ENCODE peak calls at places on chromosomes 11 and 22, in four cellular contexts. H is adipocyte, X is kidney, F is mesenchymal stem cell. G is an unnamed sample.

GRCh38 chr22:42649261-42650056 is at the start of gene CYB5R3:
- DNase-seq in H (peak), X (peak), F (peak), G (no peak)

GRCh38 chr22:37240240-37240940 is 3.7 kb downstream of the RAC2 start:
- DNase-seq in H (no peak), X (no peak), F (no peak), G (no peak)

GRCh38 chr22:21866821-21867527 is 471 bp downstream of the MAPK1 start:
- DNase-seq in H (peak), X (peak), F (no peak), G (no peak)

GRCh38 chr11:10984742-10985141 is 126.9 kb upstream of the ZBED5 start:
- DNase-seq in H (no peak), X (no peak), F (no peak), G (no peak)

GRCh38 chr11:27699926-27700350 is 317 bp downstream of the BDNF start:
- DNase-seq in H (peak), X (peak), F (no peak), G (no peak)

GRCh38 chr22:30421695-30422480 is 3.7 kb upstream of the MTFP1 start:
- DNase-seq in H (peak), X (peak), F (peak), G (no peak)

GRCh38 chr11:2540521-2541320 is 95.9 kb downstream of the KCNQ1 start:
- DNase-seq in H (no peak), X (peak), F (no peak), G (no peak)

GRCh38 chr11:117933930-117934329 is 4.7 kb upstream of the TMPRSS13 start:
- DNase-seq in H (no peak), X (no peak), F (no peak), G (no peak)

GRCh38 chr11:61817471-61818202 is 834 bp upstream of the FADS1 start:
- DNase-seq in H (peak), X (no peak), F (no peak), G (no peak)

GRCh38 chr22:36385491-36386350 is 2.0 kb downstream of the MYH9 start:
- DNase-seq in H (peak), X (peak), F (peak), G (no peak)

GRCh38 chr22:42990131-42990838 is 24.7 kb downstream of the PACSIN2 start:
- DNase-seq in H (peak), X (no peak), F (peak), G (no peak)

GRCh38 chr22:45131749-45132148 is 32.0 kb upstream of the NUP50 start:
- DNase-seq in H (no peak), X (no peak), F (no peak), G (no peak)

GRCh38 chr22:17057959-17058814 is 26.6 kb upstream of the IL17RA start:
- DNase-seq in H (peak), X (no peak), F (peak), G (no peak)

GRCh38 chr11:4111834-4112233 is 17.2 kb downstream of the RRM1 start:
- DNase-seq in H (no peak), X (no peak), F (no peak), G (no peak)

GRCh38 chr11:23124249-23124648 is 264.0 kb upstream of the CCDC179 start:
- DNase-seq in H (no peak), X (no peak), F (no peak), G (no peak)

GRCh38 chr22:49964493-49965290 is 4.1 kb downstream of the PIM3 start:
- DNase-seq in H (no peak), X (peak), F (no peak), G (no peak)

GRCh38 chr22:48704335-48704734 is 1123.3 kb downstream of the BRD1 start:
- DNase-seq in H (no peak), X (peak), F (no peak), G (no peak)

GRCh38 chr11:122439911-122440782 is 215.4 kb upstream of the UBASH3B start:
- DNase-seq in H (peak), X (no peak), F (peak), G (no peak)

GRCh38 chr11:60912223-60912850 is 1.6 kb upstream of the TMEM109 start:
- DNase-seq in H (no peak), X (no peak), F (no peak), G (no peak)

GRCh38 chr11:128417607-128418324 is 169.6 kb downstream of the ETS1 start:
- DNase-seq in H (peak), X (no peak), F (peak), G (no peak)

GRCh38 chr11:119720311-119720710 is 8.7 kb downstream of the NECTIN1 start:
- DNase-seq in H (no peak), X (no peak), F (no peak), G (no peak)

GRCh38 chr11:69232821-69233760 is 60.9 kb upstream of the MYEOV start:
- DNase-seq in H (no peak), X (peak), F (no peak), G (no peak)

GRCh38 chr22:22110548-22111266 is 128.1 kb upstream of the TOP3B start:
- DNase-seq in H (peak), X (peak), F (peak), G (no peak)

GRCh38 chr22:20128902-20129746 is 2.5 kb upstream of the ZDHHC8 start:
- DNase-seq in H (no peak), X (no peak), F (peak), G (no peak)

GRCh38 chr11:67572747-67573419 is 10.7 kb upstream of the GSTP1 start:
- DNase-seq in H (peak), X (no peak), F (peak), G (no peak)

GRCh38 chr22:19105456-19105855 is 16.8 kb downstream of the DGCR2 start:
- DNase-seq in H (no peak), X (no peak), F (no peak), G (no peak)

GRCh38 chr22:32562916-32563315 is 88.3 kb downstream of the FBXO7 start:
- DNase-seq in H (no peak), X (no peak), F (peak), G (no peak)

GRCh38 chr11:105610796-105611361 is 1.0 kb downstream of the GRIA4 start:
- DNase-seq in H (peak), X (no peak), F (no peak), G (no peak)
- H3K9ac ChIP-seq in H (no peak), X (no peak), F (no peak), G (peak)

DNA sequence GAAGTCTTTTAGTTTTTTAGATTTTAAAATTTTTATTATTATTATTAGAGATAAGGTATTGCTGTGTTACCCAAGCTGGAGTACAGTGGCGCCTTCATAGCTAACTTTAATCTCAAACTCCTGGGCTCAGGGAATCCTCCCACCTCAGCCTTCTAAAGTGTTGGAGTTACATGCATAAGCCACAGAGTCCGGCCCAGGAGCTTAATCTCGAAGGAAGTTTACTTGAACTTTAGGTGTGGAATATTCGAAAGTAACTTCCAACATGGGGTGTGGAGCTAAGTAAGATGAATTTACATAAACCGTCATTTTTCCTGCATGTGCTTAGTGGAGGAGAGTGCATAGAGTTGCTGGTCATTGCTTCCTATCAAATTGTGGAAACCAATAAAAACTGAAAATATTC is 1.4 kb downstream of the ATG13 start:
- DNase-seq in H (no peak), X (no peak), F (no peak), G (no peak)
- H3K9ac ChIP-seq in H (peak), X (no peak), F (peak), G (peak)

DNA sequence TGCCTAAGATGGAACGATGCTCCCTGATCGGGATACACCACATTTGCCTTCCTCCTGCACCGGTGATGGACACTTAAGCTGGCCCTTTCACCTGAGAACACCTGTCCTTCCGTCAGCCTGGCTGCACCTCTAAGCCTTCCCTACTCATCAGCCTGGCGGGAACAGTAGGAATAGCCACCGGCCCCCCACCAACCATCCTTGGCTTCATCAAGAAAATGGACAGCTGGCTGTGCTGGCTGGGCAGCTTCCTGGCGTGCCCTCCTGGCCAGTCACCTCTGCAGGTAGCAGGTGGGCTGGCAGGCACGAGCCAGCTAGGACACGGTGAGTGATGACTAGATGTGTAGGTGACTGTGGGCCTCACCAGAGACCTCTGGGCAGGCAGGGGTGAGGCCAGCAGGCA is 142.8 kb downstream of the CTTN start:
- DNase-seq in H (no peak), X (peak), F (no peak), G (no peak)
- H3K9ac ChIP-seq in H (no peak), X (no peak), F (no peak), G (no peak)

DNA sequence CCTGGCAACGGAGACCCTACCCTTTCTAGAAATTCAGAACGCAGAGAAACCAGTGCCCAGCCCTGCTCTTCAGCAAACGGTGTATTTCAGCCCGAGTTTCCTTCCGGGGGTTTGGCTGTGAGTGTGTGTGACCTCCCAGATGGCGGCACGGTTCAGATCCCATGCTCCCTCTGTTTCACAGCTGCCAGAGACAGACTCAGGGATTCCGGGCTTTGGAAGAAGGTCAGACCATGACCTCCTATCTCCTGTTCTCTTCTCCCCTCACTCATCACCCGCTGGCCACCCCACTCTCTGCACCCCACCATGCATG is 256.3 kb upstream of the CADM1 start:
- DNase-seq in H (no peak), X (no peak), F (peak), G (no peak)
- H3K9ac ChIP-seq in H (no peak), X (no peak), F (no peak), G (no peak)

GRCh38 chr11:57514538-57515331 is 767 bp downstream of the SLC43A1 start:
- DNase-seq in H (peak), X (peak), F (peak), G (no peak)

GRCh38 chr11:57513446-57513795 is 2.1 kb downstream of the SLC43A1 start:
- DNase-seq in H (no peak), X (no peak), F (no peak), G (no peak)

GRCh38 chr11:57515332-57516060 is at the start of gene SLC43A1:
- DNase-seq in H (peak), X (peak), F (peak), G (no peak)

GRCh38 chr11:57513911-57514537 is 1.5 kb downstream of the SLC43A1 start:
- DNase-seq in H (peak), X (peak), F (peak), G (no peak)

GRCh38 chr11:57516061-57516443 is 550 bp upstream of the SLC43A1 start:
- DNase-seq in H (no peak), X (no peak), F (no peak), G (no peak)
- H3K9ac ChIP-seq in H (peak), X (peak), F (peak), G (peak)

DNA sequence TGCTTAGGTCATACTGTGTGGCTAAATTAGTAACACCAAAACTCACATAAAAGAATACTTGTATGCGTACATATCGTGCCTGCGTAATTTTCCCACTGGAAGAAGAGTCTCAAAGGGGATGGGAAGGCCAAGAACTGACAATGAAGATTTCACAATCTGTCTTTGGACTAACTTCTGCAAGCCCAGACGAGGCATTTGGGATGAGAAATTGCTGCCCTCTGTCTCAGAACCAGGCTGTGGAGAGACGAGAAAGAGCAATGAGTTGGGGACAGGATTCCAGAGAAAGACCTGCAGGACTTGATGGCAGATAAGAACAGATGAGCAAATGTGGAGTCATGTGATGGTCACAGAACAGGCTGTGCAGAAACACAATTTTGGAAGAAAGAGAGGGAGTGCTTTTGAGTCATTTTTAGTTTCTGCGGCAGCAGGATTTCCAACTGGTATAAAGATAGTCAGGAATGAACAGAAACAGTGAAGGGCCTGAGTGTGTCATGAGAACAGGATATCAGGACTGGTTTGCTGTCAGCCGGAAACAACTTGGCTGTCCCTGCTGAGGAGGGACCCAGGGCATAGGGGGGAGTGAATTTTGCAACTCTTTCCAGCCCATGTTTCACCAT is 82.7 kb upstream of the CTSC start:
- DNase-seq in H (no peak), X (no peak), F (peak), G (no peak)
- H3K9ac ChIP-seq in H (peak), X (no peak), F (peak), G (no peak)